ENCODE peak calls at places on chromosomes 1 and 21, in five cellular contexts. O is CD8-positive, alpha-beta T cell; P is body of pancreas; J is H9; V is heart right ventricle. X is an unnamed sample.
A peak's percentile ranks its signal among the peaks of the same experiment; 100 is the strongest.

GRCh38 chr1:43999455-43999854 is 8.1 kb downstream of the CCDC24 start:
- DNase-seq in O (no peak), P (no peak), J (no peak), V (no peak), X (no peak)

GRCh38 chr1:159821171-159821867 is 5.4 kb upstream of the SLAMF8 start:
- DNase-seq in O (no peak), P (no peak), J (peak; percentile 56), V (no peak), X (no peak)

GRCh38 chr1:68624233-68624632 is 127.4 kb upstream of the DEPDC1 start:
- DNase-seq in O (no peak), P (no peak), J (no peak), V (no peak), X (no peak)

GRCh38 chr1:243503155-243503554 is 247.3 kb downstream of the SDCCAG8 start:
- DNase-seq in O (no peak), P (no peak), J (no peak), V (no peak), X (no peak)

GRCh38 chr1:111538343-111539035 is 35.1 kb upstream of the ADORA3 start:
- DNase-seq in O (no peak), P (no peak), J (no peak), V (no peak), X (no peak)

GRCh38 chr1:34167091-34167788 is 2.2 kb upstream of the CSMD2 start:
- DNase-seq in O (no peak), P (no peak), J (no peak), V (no peak), X (no peak)

GRCh38 chr21:43611598-43612369 is 47.5 kb downstream of the HSF2BP start:
- DNase-seq in O (no peak), P (peak; percentile 73), J (peak; percentile 73), V (peak; percentile 67), X (peak; percentile 70)

GRCh38 chr1:237258871-237259270 is 216.9 kb downstream of the RYR2 start:
- DNase-seq in O (no peak), P (no peak), J (no peak), V (no peak), X (peak; percentile 37)

GRCh38 chr1:5716126-5716525 is 276.1 kb downstream of the NPHP4 start:
- DNase-seq in O (no peak), P (no peak), J (no peak), V (no peak), X (no peak)

GRCh38 chr21:16492356-16492755 is 762.6 kb downstream of the USP25 start:
- DNase-seq in O (no peak), P (no peak), J (no peak), V (no peak), X (no peak)

GRCh38 chr1:18320051-18320450 is 160.7 kb upstream of the KLHDC7A start:
- DNase-seq in O (no peak), P (no peak), J (no peak), V (no peak), X (no peak)

GRCh38 chr1:30171956-30172694 is 551.3 kb downstream of the MATN1 start:
- DNase-seq in O (no peak), P (no peak), J (no peak), V (no peak), X (no peak)

GRCh38 chr1:235960799-235961198 is 94.1 kb upstream of the LYST start:
- DNase-seq in O (no peak), P (no peak), J (no peak), V (no peak), X (no peak)

GRCh38 chr1:92960395-92961130 is 699 bp downstream of the DIPK1A start:
- DNase-seq in O (peak; percentile 62), P (peak; percentile 68), J (peak; percentile 60), V (peak; percentile 28), X (peak; percentile 33)

GRCh38 chr1:230753586-230754251 is 6.5 kb downstream of the CAPN9 start:
- DNase-seq in O (no peak), P (no peak), J (peak; percentile 93), V (peak; percentile 43), X (peak; percentile 41)

GRCh38 chr1:187237542-187237941 is 408.8 kb downstream of the PLA2G4A start:
- DNase-seq in O (no peak), P (no peak), J (no peak), V (no peak), X (no peak)

GRCh38 chr1:117565083-117565556 is 40.7 kb upstream of the TENT5C start:
- DNase-seq in O (no peak), P (no peak), J (no peak), V (no peak), X (no peak)

GRCh38 chr1:214808845-214809460 is 206.0 kb downstream of the CENPF start:
- DNase-seq in O (no peak), P (no peak), J (no peak), V (no peak), X (no peak)

GRCh38 chr1:214658785-214659184 is 55.8 kb downstream of the CENPF start:
- DNase-seq in O (no peak), P (no peak), J (no peak), V (no peak), X (no peak)

GRCh38 chr1:204323887-204324286 is 35.8 kb downstream of the PLEKHA6 start:
- DNase-seq in O (no peak), P (no peak), J (no peak), V (no peak), X (no peak)

GRCh38 chr1:25786887-25787286 is 13.1 kb upstream of the SELENON start:
- DNase-seq in O (no peak), P (no peak), J (no peak), V (no peak), X (no peak)

GRCh38 chr1:217311766-217312165 is 319.1 kb downstream of the GPATCH2 start:
- DNase-seq in O (no peak), P (no peak), J (peak; percentile 38), V (no peak), X (no peak)

GRCh38 chr1:209850342-209850979 is 22.7 kb downstream of the UTP25 start:
- DNase-seq in O (no peak), P (peak; percentile 31), J (peak; percentile 68), V (peak; percentile 34), X (peak; percentile 29)

GRCh38 chr1:202005958-202006357 is 4.4 kb upstream of the ELF3 start:
- DNase-seq in O (no peak), P (no peak), J (no peak), V (no peak), X (no peak)

GRCh38 chr1:118335372-118335771 is 150.3 kb upstream of the SPAG17 start:
- DNase-seq in O (no peak), P (no peak), J (no peak), V (no peak), X (no peak)

GRCh38 chr1:110606784-110607662 is 865 bp upstream of the KCNA2 start:
- DNase-seq in O (no peak), P (peak; percentile 21), J (peak; percentile 51), V (peak; percentile 20), X (peak; percentile 15)

GRCh38 chr1:1284370-1285101 is 4.3 kb downstream of the SCNN1D start:
- DNase-seq in O (no peak), P (no peak), J (peak; percentile 52), V (no peak), X (no peak)

GRCh38 chr1:161216945-161217712 is 2.0 kb downstream of the FCER1G start:
- DNase-seq in O (peak; percentile 32), P (no peak), J (no peak), V (no peak), X (no peak)

GRCh38 chr21:28439852-28440251 is 552.8 kb downstream of the LTN1 start:
- DNase-seq in O (no peak), P (no peak), J (no peak), V (no peak), X (no peak)

GRCh38 chr1:168618351-168618750 is 41.9 kb downstream of the XCL1 start:
- DNase-seq in O (no peak), P (no peak), J (no peak), V (no peak), X (no peak)

GRCh38 chr1:113146242-113147072 is 73.5 kb downstream of the LRIG2 start:
- DNase-seq in O (peak; percentile 12), P (no peak), J (no peak), V (no peak), X (no peak)

GRCh38 chr1:110948038-110948810 is 15.5 kb downstream of the LRIF1 start:
- DNase-seq in O (no peak), P (no peak), J (no peak), V (no peak), X (no peak)

GRCh38 chr21:39125752-39126485 is 57.3 kb downstream of the PSMG1 start:
- DNase-seq in O (no peak), P (peak; percentile 23), J (peak; percentile 87), V (no peak), X (no peak)

GRCh38 chr1:6008084-6008415 is 15.8 kb upstream of the NPHP4 start:
- DNase-seq in O (no peak), P (no peak), J (no peak), V (no peak), X (no peak)

GRCh38 chr1:66750578-66750977 is 1.7 kb upstream of the DYNLT5 start:
- DNase-seq in O (no peak), P (no peak), J (no peak), V (no peak), X (no peak)

DNA sequence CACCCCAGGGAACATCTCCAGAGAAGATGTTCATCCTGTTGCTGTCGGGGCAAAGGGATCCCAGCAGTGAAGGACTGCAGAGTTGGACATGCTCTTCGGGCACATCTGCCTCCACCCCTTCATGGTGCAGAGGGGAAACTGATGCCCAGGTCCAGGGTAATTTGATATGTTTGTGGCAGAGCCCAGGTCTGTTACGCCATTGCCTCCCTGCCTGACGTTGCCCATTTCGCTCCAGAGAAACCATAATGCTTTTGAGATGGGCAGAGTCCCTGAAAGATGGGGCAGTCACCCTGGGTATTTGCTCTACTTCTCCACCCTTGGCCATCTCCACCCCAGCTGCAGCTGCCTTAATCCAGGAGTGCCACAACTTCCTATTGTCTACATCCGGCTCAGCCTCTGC is 290.4 kb upstream of the POU3F1 start:
- DNase-seq in O (no peak), P (no peak), J (no peak), V (no peak), X (no peak)
- H3K4me1 ChIP-seq in O (no peaks in the 10 kb centered on the region), P (no peaks in the 10 kb centered on the region), J (peaks cover 4% of the 10 kb centered on the region), V (no peaks in the 10 kb centered on the region), X (no peaks in the 10 kb centered on the region)

GRCh38 chr1:167216809-167217208 is 3.9 kb upstream of the POU2F1 start:
- DNase-seq in O (no peak), P (no peak), J (no peak), V (no peak), X (no peak)

GRCh38 chr1:167219646-167220536 is 795 bp upstream of the POU2F1 start:
- DNase-seq in O (peak; percentile 89), P (peak; percentile 88), J (peak; percentile 98), V (peak; percentile 80), X (peak; percentile 83)

GRCh38 chr1:167220537-167221125 is at the start of gene POU2F1:
- DNase-seq in O (peak; percentile 98), P (peak; percentile 99), J (peak; percentile 97), V (peak; percentile 100), X (peak; percentile 99)

GRCh38 chr1:167221126-167221803 is 579 bp downstream of the POU2F1 start:
- DNase-seq in O (no peak), P (no peak), J (peak; percentile 48), V (no peak), X (peak; percentile 38)

GRCh38 chr1:167219194-167219593 is 1.5 kb upstream of the POU2F1 start:
- DNase-seq in O (no peak), P (no peak), J (no peak), V (no peak), X (no peak)
- H3K4me1 ChIP-seq in O (peaks cover 23% of the 10 kb centered on the region), P (peaks cover 25% of the 10 kb centered on the region), J (no peaks in the 10 kb centered on the region), V (peaks cover 28% of the 10 kb centered on the region), X (peaks cover 42% of the 10 kb centered on the region)

GRCh38 chr1:27660300-27660837 is 11.6 kb downstream of the IFI6 start:
- DNase-seq in O (no peak), P (no peak), J (no peak), V (no peak), X (no peak)
- H3K4me1 ChIP-seq in O (peaks cover 46% of the 10 kb centered on the region), P (peaks cover 8% of the 10 kb centered on the region), J (peaks cover 8% of the 10 kb centered on the region), V (peaks cover 52% of the 10 kb centered on the region), X (peaks cover 77% of the 10 kb centered on the region)

GRCh38 chr1:198934901-198935301 is 296.1 kb downstream of the PTPRC start:
- DNase-seq in O (peak; percentile 61), P (no peak), J (no peak), V (no peak), X (no peak)
- H3K4me1 ChIP-seq in O (peaks cover 41% of the 10 kb centered on the region), P (peaks cover 21% of the 10 kb centered on the region), J (peaks cover 2% of the 10 kb centered on the region), V (peaks cover 12% of the 10 kb centered on the region), X (peaks cover 69% of the 10 kb centered on the region)